ENCODE peak calls at places on chromosome 13, in six cellular contexts. F, B, S, E, N and U are unnamed samples.

GRCh38 chr13:91960947-91961346 is 562.5 kb downstream of the GPC5 start:
- DNase-seq in S (no peak), B (no peak), N (no peak), E (no peak), F (no peak), U (no peak)

GRCh38 chr13:109241160-109241559 is 545.2 kb downstream of the IRS2 start:
- DNase-seq in N (no peak), B (no peak), F (no peak), S (peak; percentile 54), E (no peak), U (no peak)

GRCh38 chr13:28448959-28449358 is 46.0 kb downstream of the FLT1 start:
- DNase-seq in N (no peak), S (no peak), B (no peak), E (no peak), F (no peak), U (no peak)

GRCh38 chr13:103097366-103097928 is 31.2 kb upstream of the SLC10A2 start:
- DNase-seq in F (no peak), S (no peak), E (no peak), N (no peak), B (no peak), U (no peak)

GRCh38 chr13:30422056-30422914 is at the start of gene UBE2L5:
- DNase-seq in B (peak; percentile 82), F (peak; percentile 86), E (peak; percentile 83), N (peak; percentile 77), S (peak; percentile 79), U (peak; percentile 62)

GRCh38 chr13:104043184-104043583 is 977.0 kb upstream of the SLC10A2 start:
- DNase-seq in E (no peak), S (peak; percentile 7), F (no peak), B (no peak), N (no peak), U (no peak)

GRCh38 chr13:113728571-113729054 is 30.4 kb upstream of the TMEM255B start:
- DNase-seq in S (no peak), N (no peak), F (no peak), E (no peak), B (no peak), U (no peak)

GRCh38 chr13:41196620-41197019 is 2.3 kb upstream of the KBTBD7 start:
- DNase-seq in B (no peak), N (peak; percentile 5), F (no peak), E (no peak), S (no peak), U (no peak)

GRCh38 chr13:114115191-114115671 is 17.2 kb downstream of the RASA3 start:
- DNase-seq in F (no peak), B (no peak), S (peak; percentile 89), N (peak; percentile 84), E (peak; percentile 48), U (no peak)

GRCh38 chr13:20116213-20116612 is 44.6 kb downstream of the GJA3 start:
- DNase-seq in S (no peak), F (no peak), N (no peak), E (no peak), B (no peak), U (no peak)

GRCh38 chr13:28865951-28866350 is 45.8 kb downstream of the MTUS2 start:
- DNase-seq in N (no peak), B (no peak), F (no peak), S (no peak), E (no peak), U (no peak)

GRCh38 chr13:96474158-96474606 is 384.3 kb downstream of the HS6ST3 start:
- DNase-seq in B (no peak), F (no peak), N (no peak), S (no peak), E (no peak), U (no peak)

GRCh38 chr13:94660695-94661324 is 51.5 kb downstream of the SOX21 start:
- DNase-seq in N (peak; percentile 33), F (no peak), E (no peak), S (peak; percentile 7), B (no peak), U (peak; percentile 12)

GRCh38 chr13:83414393-83414792 is 467.9 kb downstream of the SLITRK1 start:
- DNase-seq in B (no peak), E (no peak), N (no peak), S (no peak), F (no peak), U (no peak)

GRCh38 chr13:24700539-24700938 is 20.3 kb downstream of the ATP12A start:
- DNase-seq in B (no peak), S (no peak), E (no peak), F (no peak), N (no peak), U (no peak)

GRCh38 chr13:56861472-56861871 is 279.2 kb upstream of the PRR20A start:
- DNase-seq in F (no peak), S (peak; percentile 16), N (peak; percentile 44), E (no peak), B (no peak), U (no peak)

GRCh38 chr13:110922506-110922905 is 7.6 kb upstream of the ANKRD10 start:
- DNase-seq in E (no peak), F (no peak), N (no peak), B (no peak), S (no peak), U (no peak)

GRCh38 chr13:31749929-31750328 is 10.6 kb downstream of the RXFP2 start:
- DNase-seq in N (peak; percentile 93), F (no peak), B (no peak), S (peak; percentile 92), E (no peak), U (no peak)

GRCh38 chr13:113402471-113403254 is 38.7 kb upstream of the GRTP1 start:
- DNase-seq in B (no peak), F (no peak), N (no peak), S (no peak), E (peak; percentile 42), U (no peak)

GRCh38 chr13:95233026-95233635 is 68.1 kb downstream of the ABCC4 start:
- DNase-seq in B (no peak), E (no peak), F (no peak), S (no peak), N (no peak), U (no peak)

GRCh38 chr13:76035711-76036110 is 399.6 kb downstream of the LMO7 start:
- DNase-seq in S (no peak), N (peak; percentile 70), B (no peak), E (no peak), F (no peak), U (no peak)

GRCh38 chr13:39049274-39049673 is 11.0 kb downstream of the NHLRC3 start:
- DNase-seq in N (no peak), E (no peak), S (no peak), B (no peak), F (no peak), U (no peak)

GRCh38 chr13:39052944-39053343 is 14.7 kb downstream of the NHLRC3 start:
- DNase-seq in N (no peak), S (no peak), E (no peak), B (no peak), F (no peak), U (no peak)

GRCh38 chr13:39054112-39054511 is 15.9 kb downstream of the NHLRC3 start:
- DNase-seq in S (no peak), E (no peak), B (no peak), N (no peak), F (no peak), U (no peak)

GRCh38 chr13:39048806-39049205 is 10.6 kb downstream of the NHLRC3 start:
- DNase-seq in E (no peak), B (no peak), N (no peak), F (no peak), S (no peak), U (no peak)

DNA sequence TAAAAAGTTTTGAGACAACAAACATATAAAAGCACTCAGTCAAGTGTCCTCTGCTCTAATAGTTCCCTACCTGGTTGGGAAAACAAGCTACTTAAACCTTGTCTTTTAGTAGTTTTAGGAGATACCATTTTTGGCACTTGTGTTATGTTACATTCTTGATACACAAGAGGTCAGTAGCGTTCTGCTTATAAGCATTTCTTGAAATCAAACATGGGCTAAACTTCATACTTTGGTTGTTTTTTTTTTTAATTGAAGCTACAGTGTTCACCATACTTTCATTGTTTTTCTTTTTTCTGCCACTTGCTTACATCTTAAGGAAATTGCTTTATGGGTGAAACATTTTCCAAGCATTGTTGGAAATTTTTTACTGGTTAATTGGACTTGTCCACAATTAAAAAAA is 12.9 kb downstream of the NHLRC3 start:
- DNase-seq in S (peak; percentile 24), N (peak; percentile 67), E (no peak), F (no peak), B (no peak), U (no peak)
- TF ChIP-seq CTCF in S (peak; percentile 48), N (peak; percentile 49), E (peak; percentile 43), F (peak; percentile 43), B (peak; percentile 18), U (peak; percentile 78)

GRCh38 chr13:107675847-107676550 is 539.3 kb downstream of the LIG4 start:
- DNase-seq in S (no peak), N (no peak), E (no peak), B (no peak), F (no peak), U (no peak)

GRCh38 chr13:107678075-107678689 is 537.2 kb downstream of the LIG4 start:
- DNase-seq in S (no peak), N (no peak), B (no peak), F (no peak), E (no peak), U (no peak)

GRCh38 chr13:107681611-107682010 is 533.7 kb downstream of the LIG4 start:
- DNase-seq in E (no peak), N (no peak), B (no peak), F (no peak), S (no peak), U (no peak)

GRCh38 chr13:107685876-107686275 is 529.5 kb downstream of the LIG4 start:
- DNase-seq in F (no peak), S (no peak), B (no peak), N (no peak), E (no peak), U (no peak)

DNA sequence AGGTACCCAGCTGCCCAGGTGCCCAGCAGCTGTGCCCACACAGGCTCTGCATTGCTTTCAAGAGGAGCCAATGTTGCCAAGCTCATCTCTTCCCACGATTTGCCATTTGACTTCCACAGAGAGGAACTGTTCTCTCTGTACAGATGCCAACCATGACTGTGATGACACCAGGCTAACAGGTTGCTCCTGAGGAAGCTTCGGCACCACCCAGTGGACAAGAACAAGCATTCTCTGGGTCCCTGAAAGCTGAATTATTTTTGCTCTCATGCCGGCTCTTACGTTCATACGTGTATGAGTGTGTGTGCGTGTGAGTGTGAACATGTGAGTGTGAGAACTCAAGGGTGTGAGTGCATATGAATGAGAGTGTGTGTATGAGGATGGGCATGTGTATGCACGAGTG is 535.2 kb downstream of the LIG4 start:
- DNase-seq in F (no peak), N (no peak), S (no peak), E (no peak), B (no peak), U (no peak)
- TF ChIP-seq CTCF in F (no peak), N (no peak), S (no peak), E (no peak), B (no peak), U (no peak)

DNA sequence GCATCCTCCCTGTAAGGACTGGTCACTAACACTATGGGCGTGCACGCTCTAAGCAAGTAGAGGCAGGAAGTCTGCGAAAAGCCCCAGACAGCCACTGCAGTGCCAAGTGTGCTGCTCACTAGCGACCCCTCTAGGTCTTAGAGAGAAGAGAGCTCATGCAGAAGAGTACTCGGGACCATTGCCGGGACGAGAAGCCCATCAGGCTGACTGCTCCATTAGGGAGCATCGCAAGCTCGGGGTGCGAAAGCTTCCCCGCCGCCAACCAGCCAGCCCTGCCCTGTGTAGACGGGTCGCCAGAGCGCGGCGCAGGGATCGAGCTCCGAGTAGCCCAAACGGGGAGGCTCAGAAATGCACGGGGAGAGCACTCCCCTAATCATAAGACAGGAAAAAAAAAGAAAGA is 16.6 kb downstream of the POU4F1 start:
- DNase-seq in B (no peak), N (no peak), F (no peak), S (no peak), E (no peak), U (no peak)
- TF ChIP-seq CTCF in B (no peak), N (peak; percentile 23), F (peak; percentile 42), S (no peak), E (no peak), U (peak; percentile 51)

GRCh38 chr13:89688908-89689307 is 1658.6 kb upstream of the MIR17HG start:
- DNase-seq in E (no peak), N (peak; percentile 11), B (peak; percentile 13), F (no peak), S (peak; percentile 4), U (no peak)
- TF ChIP-seq CTCF in E (no peak), N (no peak), B (no peak), F (no peak), S (no peak), U (no peak)